ENCODE peak calls at places on chromosomes 3 and 15, in seven cellular contexts. One of them, this sample, is unnamed.
A peak's percentile ranks its signal among the peaks of the same experiment; 100 is the strongest.

GRCh38 chr3:189272500-189273119 is 100.8 kb downstream of the TPRG1 start:
- DNase-seq in NCI-H748 treated with DMSO at 0.1 percent for 48 hours: peak; percentile 66
- DNase-seq in M059J: peak; percentile 32
- DNase-seq in psoas muscle: no peak
- DNase-seq in H54: no peak
- DNase-seq in RKO: no peak
- DNase-seq in NCI-H774: no peak
- DNase-seq in this sample: no peak

GRCh38 chr15:39172380-39173281 is 408.2 kb upstream of the THBS1 start:
- DNase-seq in NCI-H748 treated with DMSO at 0.1 percent for 48 hours: no peak
- DNase-seq in M059J: peak; percentile 92
- DNase-seq in psoas muscle: no peak
- DNase-seq in H54: no peak
- DNase-seq in RKO: no peak
- DNase-seq in NCI-H774: no peak
- DNase-seq in this sample: peak; percentile 47

GRCh38 chr15:62727501-62727900 is 315.0 kb upstream of the TPM1 start:
- DNase-seq in NCI-H748 treated with DMSO at 0.1 percent for 48 hours: no peak
- DNase-seq in M059J: no peak
- DNase-seq in psoas muscle: no peak
- DNase-seq in H54: no peak
- DNase-seq in RKO: no peak
- DNase-seq in NCI-H774: no peak
- DNase-seq in this sample: no peak

GRCh38 chr3:177615015-177615414 is 417.7 kb upstream of the TBL1XR1 start:
- DNase-seq in NCI-H748 treated with DMSO at 0.1 percent for 48 hours: peak; percentile 80
- DNase-seq in M059J: peak; percentile 95
- DNase-seq in psoas muscle: peak; percentile 81
- DNase-seq in H54: peak; percentile 5
- DNase-seq in RKO: no peak
- DNase-seq in NCI-H774: peak; percentile 92
- DNase-seq in this sample: peak; percentile 95

GRCh38 chr3:154427685-154428291 is 2.2 kb downstream of the GPR149 start:
- DNase-seq in NCI-H748 treated with DMSO at 0.1 percent for 48 hours: peak; percentile 24
- DNase-seq in M059J: no peak
- DNase-seq in psoas muscle: no peak
- DNase-seq in H54: no peak
- DNase-seq in RKO: no peak
- DNase-seq in NCI-H774: peak; percentile 36
- DNase-seq in this sample: no peak

GRCh38 chr15:39704684-39705083 is 78.0 kb downstream of the FSIP1 start:
- DNase-seq in NCI-H748 treated with DMSO at 0.1 percent for 48 hours: no peak
- DNase-seq in M059J: peak; percentile 26
- DNase-seq in psoas muscle: no peak
- DNase-seq in H54: no peak
- DNase-seq in RKO: peak; percentile 3
- DNase-seq in NCI-H774: no peak
- DNase-seq in this sample: no peak

GRCh38 chr15:101272584-101272983 is 4.7 kb downstream of the SELENOS start:
- DNase-seq in NCI-H748 treated with DMSO at 0.1 percent for 48 hours: no peak
- DNase-seq in M059J: no peak
- DNase-seq in psoas muscle: no peak
- DNase-seq in H54: no peak
- DNase-seq in RKO: no peak
- DNase-seq in NCI-H774: no peak
- DNase-seq in this sample: no peak

GRCh38 chr3:183327343-183327742 is 74.3 kb downstream of the B3GNT5 start:
- DNase-seq in NCI-H748 treated with DMSO at 0.1 percent for 48 hours: no peak
- DNase-seq in M059J: no peak
- DNase-seq in psoas muscle: no peak
- DNase-seq in H54: no peak
- DNase-seq in RKO: no peak
- DNase-seq in NCI-H774: no peak
- DNase-seq in this sample: no peak

GRCh38 chr15:99442268-99442897 is 123.4 kb upstream of the MEF2A start:
- DNase-seq in NCI-H748 treated with DMSO at 0.1 percent for 48 hours: no peak
- DNase-seq in M059J: peak; percentile 86
- DNase-seq in psoas muscle: peak; percentile 83
- DNase-seq in H54: peak; percentile 70
- DNase-seq in RKO: no peak
- DNase-seq in NCI-H774: no peak
- DNase-seq in this sample: no peak

GRCh38 chr15:29322407-29322806 is 52.8 kb upstream of the NSMCE3 start:
- DNase-seq in NCI-H748 treated with DMSO at 0.1 percent for 48 hours: peak; percentile 53
- DNase-seq in M059J: peak; percentile 26
- DNase-seq in psoas muscle: no peak
- DNase-seq in H54: no peak
- DNase-seq in RKO: no peak
- DNase-seq in NCI-H774: peak; percentile 28
- DNase-seq in this sample: no peak

GRCh38 chr15:70936326-70936725 is 43.7 kb downstream of the LRRC49 start:
- DNase-seq in NCI-H748 treated with DMSO at 0.1 percent for 48 hours: peak; percentile 61
- DNase-seq in M059J: no peak
- DNase-seq in psoas muscle: no peak
- DNase-seq in H54: no peak
- DNase-seq in RKO: no peak
- DNase-seq in NCI-H774: peak; percentile 57
- DNase-seq in this sample: no peak

GRCh38 chr3:150890320-150890719 is 14.9 kb downstream of the MINDY4B start:
- DNase-seq in NCI-H748 treated with DMSO at 0.1 percent for 48 hours: no peak
- DNase-seq in M059J: no peak
- DNase-seq in psoas muscle: no peak
- DNase-seq in H54: no peak
- DNase-seq in RKO: no peak
- DNase-seq in NCI-H774: no peak
- DNase-seq in this sample: no peak

GRCh38 chr3:156511987-156512677 is 42.8 kb downstream of the SSR3 start:
- DNase-seq in NCI-H748 treated with DMSO at 0.1 percent for 48 hours: no peak
- DNase-seq in M059J: no peak
- DNase-seq in psoas muscle: no peak
- DNase-seq in H54: no peak
- DNase-seq in RKO: no peak
- DNase-seq in NCI-H774: no peak
- DNase-seq in this sample: no peak

GRCh38 chr3:13891017-13891392 is 11.1 kb upstream of the WNT7A start:
- DNase-seq in NCI-H748 treated with DMSO at 0.1 percent for 48 hours: no peak
- DNase-seq in M059J: no peak
- DNase-seq in psoas muscle: no peak
- DNase-seq in H54: no peak
- DNase-seq in RKO: no peak
- DNase-seq in NCI-H774: no peak
- DNase-seq in this sample: no peak

GRCh38 chr3:122219242-122219872 is 35.9 kb downstream of the CASR start:
- DNase-seq in NCI-H748 treated with DMSO at 0.1 percent for 48 hours: no peak
- DNase-seq in M059J: peak; percentile 7
- DNase-seq in psoas muscle: no peak
- DNase-seq in H54: no peak
- DNase-seq in RKO: peak; percentile 21
- DNase-seq in NCI-H774: no peak
- DNase-seq in this sample: no peak

GRCh38 chr3:41301548-41301947 is 102.2 kb downstream of the CTNNB1 start:
- DNase-seq in NCI-H748 treated with DMSO at 0.1 percent for 48 hours: no peak
- DNase-seq in M059J: peak; percentile 8
- DNase-seq in psoas muscle: no peak
- DNase-seq in H54: no peak
- DNase-seq in RKO: no peak
- DNase-seq in NCI-H774: no peak
- DNase-seq in this sample: no peak

GRCh38 chr3:157700405-157700804 is 197.2 kb upstream of the VEPH1 start:
- DNase-seq in NCI-H748 treated with DMSO at 0.1 percent for 48 hours: no peak
- DNase-seq in M059J: peak; percentile 25
- DNase-seq in psoas muscle: no peak
- DNase-seq in H54: no peak
- DNase-seq in RKO: peak; percentile 39
- DNase-seq in NCI-H774: no peak
- DNase-seq in this sample: no peak

GRCh38 chr3:48155122-48155521 is 33.1 kb downstream of the CDC25A start:
- DNase-seq in NCI-H748 treated with DMSO at 0.1 percent for 48 hours: no peak
- DNase-seq in M059J: peak; percentile 84
- DNase-seq in psoas muscle: no peak
- DNase-seq in H54: peak; percentile 72
- DNase-seq in RKO: peak; percentile 87
- DNase-seq in NCI-H774: no peak
- DNase-seq in this sample: no peak

GRCh38 chr3:52432225-52432624 is 12.7 kb downstream of the SEMA3G start:
- DNase-seq in NCI-H748 treated with DMSO at 0.1 percent for 48 hours: no peak
- DNase-seq in M059J: no peak
- DNase-seq in psoas muscle: no peak
- DNase-seq in H54: no peak
- DNase-seq in RKO: no peak
- DNase-seq in NCI-H774: no peak
- DNase-seq in this sample: no peak

GRCh38 chr3:136984837-136985236 is 27.1 kb downstream of the IL20RB start:
- DNase-seq in NCI-H748 treated with DMSO at 0.1 percent for 48 hours: no peak
- DNase-seq in M059J: peak; percentile 64
- DNase-seq in psoas muscle: no peak
- DNase-seq in H54: no peak
- DNase-seq in RKO: no peak
- DNase-seq in NCI-H774: no peak
- DNase-seq in this sample: no peak

GRCh38 chr3:134077649-134078081 is 47.9 kb upstream of the SLCO2A1 start:
- DNase-seq in NCI-H748 treated with DMSO at 0.1 percent for 48 hours: no peak
- DNase-seq in M059J: peak; percentile 75
- DNase-seq in psoas muscle: no peak
- DNase-seq in H54: no peak
- DNase-seq in RKO: no peak
- DNase-seq in NCI-H774: no peak
- DNase-seq in this sample: no peak

This sample was measured in smooth muscle cell of the brain vasculature.